ENCODE peak calls at places on chromosomes 4 and X, in four cellular contexts. N is HepG2, C is GM12878, R is WTC11. U is an unnamed sample.

GRCh38 chrX:12741416-12741815 is 49.8 kb upstream of the PRPS2 start:
- DNase-seq in N (no peak), C (no peak), R (no peak), U (no peak)

GRCh38 chrX:150503898-150504219 is 64.6 kb upstream of the MTM1 start:
- DNase-seq in N (no peak), C (no peak), R (no peak), U (no peak)

GRCh38 chr4:79563218-79563617 is 155.2 kb upstream of the GK2 start:
- DNase-seq in N (no peak), C (no peak), R (no peak), U (no peak)

GRCh38 chrX:56788717-56789122 is 59.7 kb downstream of the NBDY start:
- DNase-seq in N (peak), C (no peak), R (no peak), U (peak)

GRCh38 chr4:184755278-184755677 is 21.4 kb upstream of the CENPU start:
- DNase-seq in N (no peak), C (no peak), R (no peak), U (no peak)

GRCh38 chr4:83011779-83012630 is 1.4 kb upstream of the LIN54 start:
- DNase-seq in N (no peak), C (no peak), R (peak), U (no peak)

GRCh38 chr4:184851200-184851541 is 25.4 kb upstream of the ACSL1 start:
- DNase-seq in N (no peak), C (peak), R (no peak), U (no peak)

GRCh38 chr4:38583102-38583501 is 80.9 kb upstream of the KLF3 start:
- DNase-seq in N (no peak), C (no peak), R (no peak), U (no peak)

GRCh38 chrX:155563099-155563498 is 49.7 kb downstream of the TMLHE start:
- DNase-seq in N (no peak), C (no peak), R (no peak), U (no peak)

GRCh38 chr4:80913381-80913780 is 117.1 kb upstream of the BMP3 start:
- DNase-seq in N (no peak), C (peak), R (no peak), U (no peak)

GRCh38 chrX:136162827-136163427 is 15.6 kb downstream of the FHL1 start:
- DNase-seq in N (peak), C (no peak), R (peak), U (peak)

GRCh38 chrX:21840199-21840557 is 761 bp downstream of the MBTPS2 start:
- DNase-seq in N (no peak), C (no peak), R (no peak), U (no peak)

GRCh38 chr4:65819192-65819591 is 148.9 kb upstream of the EPHA5 start:
- DNase-seq in N (no peak), C (no peak), R (no peak), U (no peak)

GRCh38 chrX:119004920-119005524 is 30.6 kb downstream of the LONRF3 start:
- DNase-seq in N (peak), C (no peak), R (peak), U (peak)

GRCh38 chrX:47184486-47184885 is 9.1 kb upstream of the UBA1 start:
- DNase-seq in N (no peak), C (no peak), R (no peak), U (no peak)

GRCh38 chrX:129478516-129478915 is 44.8 kb downstream of the SMARCA1 start:
- DNase-seq in N (no peak), C (no peak), R (no peak), U (no peak)

GRCh38 chr4:6749340-6750171 is 33.0 kb upstream of the KIAA0232 start:
- DNase-seq in N (peak), C (no peak), R (no peak), U (peak)

GRCh38 chrX:47513697-47514085 is 30.7 kb upstream of the ZNF41 start:
- DNase-seq in N (no peak), C (no peak), R (no peak), U (no peak)

GRCh38 chr4:184674011-184674410 is 24.5 kb downstream of the PRIMPOL start:
- DNase-seq in N (no peak), C (no peak), R (no peak), U (no peak)

GRCh38 chrX:3806630-3807029 is 93.2 kb upstream of the PRKX start:
- DNase-seq in N (no peak), C (no peak), R (no peak), U (no peak)

GRCh38 chr4:156969136-156969535 is 2.5 kb downstream of the PDGFC start:
- DNase-seq in N (no peak), C (no peak), R (no peak), U (no peak)

GRCh38 chr4:85514783-85515182 is 39.8 kb downstream of the ARHGAP24 start:
- DNase-seq in N (no peak), C (no peak), R (no peak), U (no peak)

GRCh38 chr4:108425988-108426387 is 194.4 kb upstream of the RPL34 start:
- DNase-seq in N (no peak), C (no peak), R (no peak), U (no peak)

GRCh38 chr4:117847849-117848248 is 186.4 kb upstream of the NDST3 start:
- DNase-seq in N (no peak), C (no peak), R (no peak), U (no peak)

GRCh38 chr4:173243321-173243720 is 74.7 kb downstream of the GALNT7 start:
- DNase-seq in N (no peak), C (no peak), R (no peak), U (no peak)

GRCh38 chrX:14015941-14016340 is 13.8 kb downstream of the GEMIN8 start:
- DNase-seq in N (no peak), C (no peak), R (no peak), U (no peak)

GRCh38 chr4:150583287-150584197 is 1.6 kb downstream of the MAB21L2 start:
- DNase-seq in N (no peak), C (no peak), R (peak), U (no peak)

GRCh38 chrX:14899607-14900006 is 26.4 kb downstream of the MOSPD2 start:
- DNase-seq in N (no peak), C (no peak), R (no peak), U (peak)

GRCh38 chrX:16853537-16853936 is 16.6 kb downstream of the RBBP7 start:
- DNase-seq in N (no peak), C (no peak), R (no peak), U (no peak)

GRCh38 chr4:65302145-65302544 is 368.1 kb downstream of the EPHA5 start:
- DNase-seq in N (no peak), C (no peak), R (no peak), U (no peak)

GRCh38 chr4:79852305-79852730 is 220.7 kb downstream of the ANTXR2 start:
- DNase-seq in N (peak), C (no peak), R (peak), U (no peak)

GRCh38 chrX:15343075-15343476 is 7.8 kb upstream of the PIGA start:
- DNase-seq in N (no peak), C (no peak), R (no peak), U (no peak)

GRCh38 chr4:126738926-126739325 is 893.8 kb upstream of the INTU start:
- DNase-seq in N (no peak), C (no peak), R (no peak), U (no peak)

GRCh38 chrX:129793604-129794191 is 13.9 kb downstream of the SASH3 start:
- DNase-seq in N (no peak), C (no peak), R (no peak), U (no peak)

GRCh38 chrX:103253608-103254007 is 1.3 kb downstream of the TCEAL8 start:
- DNase-seq in N (no peak), C (no peak), R (no peak), U (peak)

GRCh38 chr4:141027421-141027820 is 105.8 kb downstream of the RNF150 start:
- DNase-seq in N (no peak), C (no peak), R (no peak), U (no peak)

DNA sequence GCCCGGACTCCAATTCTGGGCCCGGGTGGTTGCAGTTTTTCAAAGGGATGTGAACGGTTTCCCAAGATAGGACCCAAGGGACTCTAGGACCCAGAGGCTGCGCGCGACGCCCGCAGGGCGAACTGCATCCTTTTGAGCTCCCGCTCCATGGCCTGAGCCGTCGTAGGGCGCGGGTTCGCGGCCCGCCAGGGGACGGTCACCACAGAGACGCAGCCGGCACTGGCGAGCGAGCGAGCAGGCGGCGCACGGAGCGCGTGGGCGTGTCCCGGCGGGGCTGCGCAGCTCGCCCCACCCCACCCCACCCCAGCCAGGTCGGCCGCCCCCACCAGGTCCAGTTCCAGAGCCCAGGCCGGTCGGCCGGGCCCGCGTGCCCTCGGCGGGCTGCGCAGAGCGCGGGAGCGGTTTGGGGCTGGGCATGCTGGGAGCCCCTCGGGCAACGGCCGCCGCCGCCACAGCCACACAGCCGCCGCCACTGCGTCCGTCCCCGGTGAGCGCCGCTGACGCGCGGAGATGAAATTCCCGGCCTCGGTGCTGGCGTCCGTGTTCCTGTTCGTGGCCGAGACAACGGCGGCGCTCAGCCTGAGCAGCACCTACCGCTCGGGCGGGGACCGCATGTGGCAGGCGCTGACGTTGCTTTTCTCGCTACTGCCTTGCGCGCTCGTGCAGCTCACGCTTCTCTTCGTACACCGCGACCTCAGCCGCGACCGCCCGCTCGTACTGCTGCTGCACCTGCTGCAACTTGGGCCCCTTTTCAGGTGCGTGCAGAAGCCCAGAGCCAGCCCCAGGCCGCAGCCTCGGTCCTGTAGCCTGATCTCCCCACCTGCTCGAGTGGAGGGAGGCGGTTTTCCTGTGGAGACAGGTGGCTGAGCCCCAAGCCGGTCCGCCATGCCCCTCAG is at the start of gene XK:
- DNase-seq in N (no peak), C (no peak), R (peak), U (peak)
- TF ChIP-seq NR2C2 in N (no peak), C (no peak), R (peak), U (no peak)

DNA sequence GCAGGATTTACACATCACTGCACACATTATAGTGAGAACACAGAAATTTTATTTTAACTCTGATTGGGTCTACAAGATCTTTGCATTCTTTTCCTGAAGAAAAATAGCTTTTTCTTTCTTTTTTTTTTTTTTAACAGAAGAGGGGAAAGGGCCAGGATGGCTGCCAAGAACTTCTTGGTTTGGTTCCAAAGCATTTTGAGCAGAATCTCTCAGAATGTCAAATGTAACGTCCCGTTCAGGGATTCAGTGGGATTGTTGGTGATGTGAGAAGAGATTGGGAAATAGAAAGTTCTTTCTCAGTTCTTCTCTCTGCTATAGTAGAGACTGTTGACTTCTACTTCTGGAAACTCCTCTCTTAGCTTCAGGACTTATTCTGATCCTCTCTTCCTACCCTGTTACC is 70.9 kb upstream of the CBR4 start:
- DNase-seq in N (no peak), C (no peak), R (no peak), U (no peak)
- TF ChIP-seq NR2C2 in N (no peak), C (no peak), R (no peak), U (no peak)

DNA sequence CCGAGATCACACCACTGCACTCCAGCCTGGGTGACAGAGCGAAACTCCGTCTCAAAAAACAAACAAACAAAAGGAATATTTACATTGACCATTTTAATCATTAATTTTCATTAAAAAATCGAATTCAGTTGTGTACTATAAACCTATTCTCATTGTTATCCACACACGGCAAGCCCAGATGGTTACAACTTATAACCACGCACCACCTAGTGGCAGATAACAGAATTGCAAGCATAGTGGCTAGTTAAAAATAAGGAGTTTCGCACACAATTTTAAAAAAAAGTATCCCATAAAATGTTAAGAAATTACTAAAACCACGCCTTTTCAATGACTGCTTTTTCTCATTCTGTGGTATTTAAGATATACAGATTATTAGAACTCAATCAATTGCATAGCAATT is 25.4 kb downstream of the MBNL3 start:
- DNase-seq in N (no peak), C (no peak), R (peak), U (peak)
- TF ChIP-seq NR2C2 in N (no peak), C (no peak), R (no peak), U (no peak)

GRCh38 chr4:93767917-93768316 is 60.6 kb upstream of the ATOH1 start:
- DNase-seq in N (no peak), C (no peak), R (no peak), U (no peak)

GRCh38 chr4:93759506-93759905 is 69.0 kb upstream of the ATOH1 start:
- DNase-seq in N (no peak), C (no peak), R (no peak), U (no peak)

GRCh38 chr4:93770201-93770600 is 58.4 kb upstream of the ATOH1 start:
- DNase-seq in N (no peak), C (no peak), R (no peak), U (no peak)

GRCh38 chr4:93760284-93760683 is 68.3 kb upstream of the ATOH1 start:
- DNase-seq in N (no peak), C (no peak), R (no peak), U (no peak)

DNA sequence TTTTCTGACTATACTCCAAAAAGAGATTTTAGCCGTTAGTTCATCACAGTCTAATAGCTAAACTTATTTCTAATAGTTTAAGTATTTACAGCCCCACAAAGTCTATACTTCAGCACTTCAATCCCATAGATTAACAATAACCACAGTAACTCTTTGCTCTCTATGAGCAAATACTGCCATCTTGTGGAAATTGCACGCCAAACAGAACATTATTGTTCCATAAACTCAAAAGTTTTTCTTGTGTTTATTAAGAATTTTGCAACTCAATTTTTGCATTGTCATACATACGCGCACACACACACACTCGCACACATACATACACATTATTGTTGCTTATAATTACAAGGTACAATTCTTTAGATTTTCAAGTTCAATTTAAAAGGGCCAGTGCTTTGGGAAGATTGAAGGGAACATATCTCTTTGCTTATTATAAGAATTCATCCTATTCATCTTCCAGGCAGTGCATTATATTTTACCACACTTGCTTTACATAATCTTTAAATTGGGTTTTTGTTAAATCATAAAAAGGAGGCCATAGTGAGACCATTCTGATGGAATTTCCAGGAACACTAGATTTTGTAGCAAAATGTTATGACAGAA is 63.8 kb upstream of the ATOH1 start:
- DNase-seq in N (peak), C (no peak), R (no peak), U (peak)
- TF ChIP-seq NR2C2 in N (no peak), C (no peak), R (no peak), U (no peak)

DNA sequence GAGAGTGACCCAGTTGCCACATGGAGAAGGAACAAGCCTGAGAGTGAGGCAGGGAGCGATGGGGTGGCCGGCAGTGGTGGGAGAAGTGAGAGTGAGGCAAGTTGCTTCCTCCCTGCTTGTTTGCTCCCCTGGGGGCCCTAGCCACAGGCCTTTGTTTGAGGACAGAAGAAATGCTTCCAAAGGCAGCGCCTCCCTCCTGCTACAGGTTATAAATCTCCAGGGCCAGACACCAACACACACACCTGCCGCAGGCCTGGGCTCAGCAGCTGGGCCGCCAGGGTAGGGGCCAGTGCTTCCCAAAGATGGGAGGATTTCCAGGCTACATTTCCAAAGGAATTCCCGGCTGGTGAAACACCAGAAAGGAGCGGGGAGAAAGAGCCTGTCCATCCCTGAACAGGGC is 144.2 kb downstream of the PJA1 start:
- DNase-seq in N (no peak), C (no peak), R (no peak), U (no peak)
- TF ChIP-seq NR2C2 in N (no peak), C (no peak), R (no peak), U (no peak)

GRCh38 chr4:29908276-29908675 is 811.9 kb upstream of the PCDH7 start:
- DNase-seq in N (no peak), C (no peak), R (no peak), U (no peak)
- TF ChIP-seq NR2C2 in N (no peak), C (no peak), R (no peak), U (no peak)

DNA sequence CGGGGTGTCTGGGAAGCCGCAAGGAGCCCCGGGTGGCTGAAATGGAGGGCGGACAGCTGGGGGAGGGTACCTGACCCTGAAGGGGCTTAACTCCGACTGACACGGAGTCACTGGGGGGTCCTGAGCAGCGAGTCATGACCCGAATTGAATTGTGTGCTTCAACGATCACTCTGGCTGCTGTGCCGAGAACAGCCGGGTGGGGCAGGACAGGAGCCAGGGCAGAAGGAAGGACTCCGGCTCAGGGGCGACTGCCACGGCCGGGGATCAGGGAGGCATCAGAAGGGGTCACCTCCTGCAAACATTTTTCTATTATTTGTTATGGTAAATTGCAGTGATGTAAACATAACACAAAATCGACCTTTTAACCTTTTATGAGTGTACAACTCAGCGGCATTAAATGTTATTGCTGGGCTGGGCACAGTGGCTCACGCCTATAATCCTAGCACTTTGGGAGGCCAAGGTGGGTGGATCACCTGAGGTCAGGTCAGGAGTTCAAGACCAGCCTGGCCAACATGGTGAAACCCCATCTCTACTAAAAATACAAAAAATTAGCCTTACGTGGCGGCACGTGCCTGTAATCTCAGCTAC is 21.6 kb downstream of the ZFYVE28 start:
- DNase-seq in N (no peak), C (no peak), R (no peak), U (no peak)
- TF ChIP-seq NR2C2 in N (no peak), C (no peak), R (no peak), U (no peak)

U was measured in K562.